ENCODE peak calls at places on chromosomes 16 and 17, in ten cellular contexts. Q is heart right ventricle; Z is activated T-cell treated with anti-CD3 and anti-CD28 coated beads for 1 hour; A is CD8-positive, alpha-beta memory T cell; F is HT1080; K is progenitor cell of endocrine pancreas; M is dorsolateral prefrontal cortex; V is NCI-H524 treated with DMSO at 0.1 percent for 48 hours; O is activated CD4-positive, alpha-beta T cell treated with anti-CD3 and anti-CD28 coated beads, Interleukin-2, amount 50 U/mL, for 48 hours; Y is substantia nigra. L is an unnamed sample.

GRCh38 chr16:72532896-72533295 is 360.9 kb upstream of the PMFBP1 start:
- DNase-seq in M (no peak), Q (no peak), V (no peak), O (no peak), Y (no peak), F (no peak), Z (no peak), A (no peak), K (no peak), L (no peak)

GRCh38 chr17:76433693-76434092 is 19.3 kb downstream of the UBE2O start:
- DNase-seq in Q (no peak), M (no peak), K (no peak), V (no peak), O (no peak), A (no peak), Y (no peak), F (no peak), Z (no peak), L (no peak)

GRCh38 chr17:17871913-17872312 is 35.1 kb upstream of the SREBF1 start:
- DNase-seq in V (no peak), Q (no peak), F (no peak), Z (no peak), A (no peak), Y (no peak), O (no peak), K (no peak), M (no peak), L (no peak)

GRCh38 chr17:30824356-30825145 is at the start of gene CRLF3:
- DNase-seq in A (peak; percentile 92), Y (peak; percentile 84), V (peak; percentile 91), Z (peak; percentile 84), K (peak; percentile 87), M (peak; percentile 86), F (peak; percentile 91), O (peak; percentile 87), Q (peak; percentile 90), L (peak; percentile 95)

GRCh38 chr17:11144358-11145233 is 96.4 kb upstream of the SHISA6 start:
- DNase-seq in K (peak; percentile 21), A (no peak), Q (no peak), Y (peak; percentile 8), O (no peak), F (peak; percentile 52), M (peak; percentile 24), V (no peak), Z (no peak), L (no peak)

GRCh38 chr17:9645858-9646555 is 690 bp downstream of the USP43 start:
- DNase-seq in M (peak; percentile 25), Z (no peak), F (no peak), V (peak; percentile 10), Y (no peak), A (no peak), K (peak; percentile 60), O (peak; percentile 31), Q (peak; percentile 28), L (peak; percentile 57)

GRCh38 chr17:7466644-7467341 is 12.6 kb downstream of the ZBTB4 start:
- DNase-seq in Q (peak; percentile 84), V (no peak), Y (peak; percentile 19), A (no peak), F (no peak), M (no peak), K (no peak), Z (no peak), O (no peak), L (peak; percentile 71)

GRCh38 chr17:1270210-1271019 is at the start of gene BHLHA9:
- DNase-seq in Q (no peak), O (no peak), Y (no peak), V (no peak), K (no peak), A (no peak), Z (no peak), M (no peak), F (no peak), L (no peak)

GRCh38 chr17:81999587-81999974 is 22.2 kb downstream of the ASPSCR1 start:
- DNase-seq in Q (no peak), M (no peak), A (no peak), Z (no peak), Y (no peak), K (no peak), F (no peak), O (no peak), V (no peak), L (no peak)